ENCODE peak calls at places on chromosomes 4 and X, in ten cellular contexts. Y is tibial nerve; Q is foreskin keratinocyte; U is heart left ventricle; X is tibial artery; O is cardiac muscle cell; J is GM23248; C is CD8-positive, alpha-beta memory T cell; T is SJCRH30; H is PC-9. B is an unnamed sample.

GRCh38 chr4:10123227-10124101 is 6.9 kb upstream of the WDR1 start:
- DNase-seq in Y (no peak), Q (no peak), U (peak; percentile 46), X (no peak), O (peak; percentile 68), J (no peak), C (no peak), T (peak; percentile 63), H (no peak), B (no peak)

GRCh38 chrX:150767045-150767395 is 73.8 kb downstream of the MTMR1 start:
- DNase-seq in Y (no peak), Q (no peak), U (peak; percentile 32), X (no peak), O (peak; percentile 73), J (peak; percentile 31), C (no peak), T (no peak), H (no peak), B (no peak)

GRCh38 chr4:124480061-124480460 is 232.5 kb downstream of the ANKRD50 start:
- DNase-seq in Y (no peak), Q (no peak), U (no peak), X (no peak), O (no peak), J (no peak), C (no peak), T (no peak), H (no peak), B (no peak)

GRCh38 chrX:119516157-119516702 is 48.0 kb downstream of the SLC25A5 start:
- DNase-seq in Y (no peak), Q (no peak), U (peak; percentile 18), X (no peak), O (peak; percentile 78), J (peak; percentile 77), C (no peak), T (peak; percentile 69), H (peak; percentile 57), B (no peak)

GRCh38 chr4:111837761-111838160 is 307.5 kb upstream of the FAM241A start:
- DNase-seq in Y (no peak), Q (peak; percentile 23), U (no peak), X (no peak), O (no peak), J (no peak), C (no peak), T (no peak), H (no peak), B (no peak)

GRCh38 chr4:119110121-119110520 is 25.5 kb upstream of the MYOZ2 start:
- DNase-seq in Y (no peak), Q (no peak), U (no peak), X (no peak), O (no peak), J (no peak), C (no peak), T (no peak), H (no peak), B (no peak)

GRCh38 chr4:145843148-145843547 is 95.5 kb downstream of the ZNF827 start:
- DNase-seq in Y (no peak), Q (peak; percentile 34), U (no peak), X (no peak), O (peak; percentile 89), J (peak; percentile 85), C (no peak), T (no peak), H (no peak), B (no peak)

GRCh38 chr4:25552580-25553271 is 102.9 kb upstream of the SLC34A2 start:
- DNase-seq in Y (no peak), Q (no peak), U (no peak), X (no peak), O (peak; percentile 11), J (peak; percentile 2), C (no peak), T (no peak), H (no peak), B (peak; percentile 48)

GRCh38 chr4:19831644-19832285 is 419.9 kb upstream of the SLIT2 start:
- DNase-seq in Y (no peak), Q (peak; percentile 46), U (no peak), X (no peak), O (no peak), J (peak; percentile 74), C (no peak), T (no peak), H (no peak), B (no peak)

GRCh38 chr4:99946346-99947189 is at the start of gene DNAJB14:
- DNase-seq in Y (peak; percentile 60), Q (no peak), U (peak; percentile 87), X (peak; percentile 89), O (peak; percentile 87), J (peak; percentile 88), C (peak; percentile 78), T (peak; percentile 70), H (peak; percentile 53), B (peak; percentile 87)

GRCh38 chr4:99755223-99755944 is 61.2 kb upstream of the DAPP1 start:
- DNase-seq in Y (no peak), Q (no peak), U (no peak), X (no peak), O (peak; percentile 4), J (peak; percentile 29), C (no peak), T (no peak), H (no peak), B (no peak)

GRCh38 chrX:131783555-131784338 is 239.4 kb upstream of the STK26 start:
- DNase-seq in Y (no peak), Q (no peak), U (no peak), X (no peak), O (no peak), J (no peak), C (no peak), T (no peak), H (no peak), B (peak; percentile 72)

GRCh38 chrX:13029831-13030771 is 14.3 kb downstream of the FAM9C start:
- DNase-seq in Y (no peak), Q (no peak), U (peak; percentile 22), X (no peak), O (no peak), J (peak; percentile 26), C (no peak), T (peak; percentile 48), H (peak; percentile 91), B (no peak)

GRCh38 chr4:84492737-84493091 is 6.4 kb downstream of the NKX6-1 start:
- DNase-seq in Y (no peak), Q (no peak), U (no peak), X (no peak), O (no peak), J (no peak), C (no peak), T (no peak), H (no peak), B (no peak)
- H3K27me3 ChIP-seq in Y (peaks cover 9% of the 10 kb centered on the region), Q (peaks cover 100% of the 10 kb centered on the region), U (peaks cover 97% of the 10 kb centered on the region), X (peaks cover 13% of the 10 kb centered on the region), O (peaks cover 100% of the 10 kb centered on the region), J (peaks cover 97% of the 10 kb centered on the region), C (peaks cover 36% of the 10 kb centered on the region), T (no peaks in the 10 kb centered on the region), H (no peaks in the 10 kb centered on the region), B (peaks cover 3% of the 10 kb centered on the region)

DNA sequence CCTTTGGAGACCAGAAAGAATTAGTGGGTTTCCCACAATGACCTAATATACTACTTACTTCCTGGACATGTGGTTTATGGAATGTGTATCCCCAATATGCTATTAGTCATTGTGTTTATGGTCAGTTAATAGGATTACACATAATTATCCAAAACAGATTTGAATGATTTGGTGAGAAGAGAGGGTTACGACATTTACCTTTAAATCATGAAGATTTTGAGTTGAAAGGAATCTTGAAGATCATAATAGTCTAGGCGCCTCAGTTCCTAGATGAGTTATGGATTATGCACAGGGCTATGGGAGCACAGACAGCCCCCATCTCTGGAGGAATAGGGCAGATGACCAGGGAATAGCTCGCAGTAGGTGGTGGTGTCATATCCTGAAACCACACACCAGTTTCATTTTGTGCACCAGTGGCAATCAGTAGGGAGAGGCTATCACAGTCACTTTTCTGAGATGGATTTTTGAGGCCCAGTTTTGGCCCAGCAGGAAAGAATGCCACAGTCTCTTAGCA is 61.3 kb downstream of the SEPTIN11 start:
- DNase-seq in Y (no peak), Q (peak; percentile 32), U (no peak), X (no peak), O (peak; percentile 69), J (peak; percentile 86), C (no peak), T (peak; percentile 74), H (peak; percentile 53), B (no peak)
- H3K4me1 ChIP-seq in Y (peaks cover 12% of the 10 kb centered on the region), Q (peaks cover 12% of the 10 kb centered on the region), U (peaks cover 10% of the 10 kb centered on the region), X (peaks cover 21% of the 10 kb centered on the region), O (peaks cover 33% of the 10 kb centered on the region), J (peaks cover 82% of the 10 kb centered on the region), C (peaks cover 49% of the 10 kb centered on the region), T (peaks cover 56% of the 10 kb centered on the region), H (peaks cover 17% of the 10 kb centered on the region), B (peaks cover 12% of the 10 kb centered on the region)

GRCh38 chr4:182142146-182143085 is 100.8 kb upstream of the TENM3 start:
- DNase-seq in Y (no peak), Q (peak; percentile 36), U (no peak), X (no peak), O (peak; percentile 58), J (peak; percentile 4), C (no peak), T (no peak), H (no peak), B (peak; percentile 73)

GRCh38 chr4:182139481-182139880 is 103.7 kb upstream of the TENM3 start:
- DNase-seq in Y (no peak), Q (no peak), U (no peak), X (no peak), O (no peak), J (no peak), C (no peak), T (no peak), H (no peak), B (no peak)

GRCh38 chr4:182140547-182140946 is 102.7 kb upstream of the TENM3 start:
- DNase-seq in Y (no peak), Q (no peak), U (no peak), X (no peak), O (no peak), J (no peak), C (no peak), T (no peak), H (no peak), B (no peak)

GRCh38 chr4:182141623-182142022 is 101.6 kb upstream of the TENM3 start:
- DNase-seq in Y (no peak), Q (no peak), U (no peak), X (no peak), O (no peak), J (no peak), C (no peak), T (no peak), H (no peak), B (no peak)

DNA sequence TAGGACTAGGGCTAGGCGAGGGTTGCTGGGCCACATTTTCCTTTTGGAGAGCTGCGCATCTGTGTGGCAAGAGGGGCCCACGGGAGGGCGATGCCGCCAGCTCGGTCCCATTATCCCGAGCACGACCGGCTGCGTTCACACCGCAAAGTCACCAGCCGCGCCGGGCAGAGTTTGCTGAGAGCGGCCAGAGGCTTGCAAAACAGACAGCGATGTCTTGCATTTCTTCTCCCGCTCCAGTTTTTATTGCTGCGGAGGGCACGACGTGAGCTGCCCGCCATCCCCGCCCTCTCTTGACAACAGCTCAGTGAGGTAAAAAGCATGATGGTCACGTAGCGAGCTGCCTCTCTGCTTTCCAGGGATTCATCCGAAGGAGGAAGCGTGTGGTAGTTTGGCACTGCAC is 102.2 kb upstream of the TENM3 start:
- DNase-seq in Y (no peak), Q (no peak), U (no peak), X (no peak), O (peak; percentile 4), J (no peak), C (no peak), T (no peak), H (no peak), B (no peak)
- H3K27me3 ChIP-seq in Y (no peaks in the 10 kb centered on the region), Q (no peaks in the 10 kb centered on the region), U (peaks cover 76% of the 10 kb centered on the region), X (peaks cover 3% of the 10 kb centered on the region), O (peaks cover 86% of the 10 kb centered on the region), J (peaks cover 32% of the 10 kb centered on the region), C (peaks cover 10% of the 10 kb centered on the region), T (no peaks in the 10 kb centered on the region), H (peaks cover 13% of the 10 kb centered on the region), B (no peaks in the 10 kb centered on the region)

GRCh38 chr4:39786838-39787237 is 88.9 kb downstream of the UBE2K start:
- DNase-seq in Y (no peak), Q (no peak), U (no peak), X (no peak), O (no peak), J (no peak), C (no peak), T (no peak), H (no peak), B (no peak)
- H3K4me1 ChIP-seq in Y (no peaks in the 10 kb centered on the region), Q (no peaks in the 10 kb centered on the region), U (no peaks in the 10 kb centered on the region), X (no peaks in the 10 kb centered on the region), O (no peaks in the 10 kb centered on the region), J (no peaks in the 10 kb centered on the region), C (no peaks in the 10 kb centered on the region), T (no peaks in the 10 kb centered on the region), H (no peaks in the 10 kb centered on the region), B (no peaks in the 10 kb centered on the region)